ENCODE peak calls at places on chromosomes 11 and 22, in five cellular contexts. X, C, I, M and J are unnamed samples. For H3K36me3, the result is how much of the 10 kb centered on the place peaks cover.

GRCh38 chr11:1039481-1040427 is 3.2 kb upstream of the MUC6 start:
- DNase-seq in X (no peak), C (no peak), I (no peak), M (no peak), J (no peak)

GRCh38 chr11:69435161-69435990 is 46.1 kb upstream of the LINC01488 start:
- DNase-seq in X (peak), C (no peak), I (no peak), M (no peak), J (no peak)

GRCh38 chr11:48024635-48025071 is 44.3 kb downstream of the PTPRJ start:
- DNase-seq in X (no peak), C (no peak), I (no peak), M (no peak), J (no peak)

GRCh38 chr11:78069465-78069864 is 5.8 kb downstream of the THRSP start:
- DNase-seq in X (no peak), C (no peak), I (no peak), M (no peak), J (no peak)

GRCh38 chr11:128428876-128429416 is 158.4 kb downstream of the ETS1 start:
- DNase-seq in X (no peak), C (no peak), I (no peak), M (no peak), J (no peak)

GRCh38 chr11:20113147-20113435 is 47.2 kb downstream of the DBX1 start:
- DNase-seq in X (no peak), C (no peak), I (no peak), M (no peak), J (no peak)

GRCh38 chr11:87597696-87598095 is 560.0 kb downstream of the TMEM135 start:
- DNase-seq in X (no peak), C (no peak), I (no peak), M (no peak), J (no peak)

GRCh38 chr11:82975882-82976281 is 74.3 kb downstream of the DDIAS start:
- DNase-seq in X (no peak), C (no peak), I (no peak), M (no peak), J (no peak)

GRCh38 chr11:61041755-61042518 is 60.4 kb upstream of the CD5 start:
- DNase-seq in X (no peak), C (no peak), I (peak), M (peak), J (peak)

GRCh38 chr11:64667154-64667745 is 55.7 kb downstream of the NRXN2 start:
- DNase-seq in X (no peak), C (no peak), I (no peak), M (no peak), J (no peak)

GRCh38 chr11:132718711-132719641 is 813.3 kb downstream of the OPCML start:
- DNase-seq in X (no peak), C (no peak), I (no peak), M (no peak), J (peak)

GRCh38 chr11:106520146-106520912 is 442.9 kb downstream of the AASDHPPT start:
- DNase-seq in X (no peak), C (no peak), I (no peak), M (no peak), J (no peak)

GRCh38 chr11:129895126-129896041 is at the start of gene NFRKB:
- DNase-seq in X (peak), C (peak), I (peak), M (peak), J (peak)
- TF ChIP-seq POLR2A in X (peak), C (peak), I (peak), M (peak), J (peak)

GRCh38 chr11:62536301-62536957 is 10.2 kb downstream of the AHNAK start:
- DNase-seq in X (peak), C (no peak), I (no peak), M (no peak), J (no peak)
- H3K36me3 ChIP-seq in X (under half), C (under half), I (under half), M (under half), J (under half)

GRCh38 chr11:112613051-112613972 is 347.9 kb upstream of the NCAM1 start:
- DNase-seq in X (no peak), C (no peak), I (peak), M (no peak), J (no peak)
- H3K27ac ChIP-seq in X (peak), C (no peak), I (peak), M (no peak), J (no peak)

GRCh38 chr22:38416621-38417251 is 38.3 kb downstream of the KCNJ4 start:
- DNase-seq in X (peak), C (no peak), I (no peak), M (peak), J (peak)
- TF ChIP-seq POLR2A in X (no peak), C (no peak), I (no peak), M (no peak), J (no peak)

DNA sequence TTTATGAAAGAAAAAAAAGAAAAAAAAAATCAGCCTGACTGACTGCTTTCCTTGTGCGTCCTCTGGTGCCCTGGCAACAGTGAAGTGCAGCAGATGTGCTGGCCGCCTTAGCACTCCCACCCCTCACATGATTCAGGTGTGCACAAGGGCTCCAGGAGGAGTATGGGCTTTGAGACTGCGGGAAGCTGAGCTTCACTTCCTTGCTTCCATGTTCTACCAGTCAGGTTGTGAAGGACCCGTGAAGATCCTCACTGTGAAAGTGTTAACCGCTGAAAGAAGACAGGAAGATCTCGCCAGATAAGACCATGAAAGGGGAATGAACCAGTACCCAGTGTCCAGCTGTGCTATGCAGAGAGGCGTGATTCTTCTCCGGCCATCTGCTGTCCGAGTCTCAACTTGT is 48.2 kb downstream of the HIRA start:
- DNase-seq in X (peak), C (no peak), I (no peak), M (no peak), J (peak)
- H3K36me3 ChIP-seq in X (half or more), C (under half), I (under half), M (under half), J (under half)

DNA sequence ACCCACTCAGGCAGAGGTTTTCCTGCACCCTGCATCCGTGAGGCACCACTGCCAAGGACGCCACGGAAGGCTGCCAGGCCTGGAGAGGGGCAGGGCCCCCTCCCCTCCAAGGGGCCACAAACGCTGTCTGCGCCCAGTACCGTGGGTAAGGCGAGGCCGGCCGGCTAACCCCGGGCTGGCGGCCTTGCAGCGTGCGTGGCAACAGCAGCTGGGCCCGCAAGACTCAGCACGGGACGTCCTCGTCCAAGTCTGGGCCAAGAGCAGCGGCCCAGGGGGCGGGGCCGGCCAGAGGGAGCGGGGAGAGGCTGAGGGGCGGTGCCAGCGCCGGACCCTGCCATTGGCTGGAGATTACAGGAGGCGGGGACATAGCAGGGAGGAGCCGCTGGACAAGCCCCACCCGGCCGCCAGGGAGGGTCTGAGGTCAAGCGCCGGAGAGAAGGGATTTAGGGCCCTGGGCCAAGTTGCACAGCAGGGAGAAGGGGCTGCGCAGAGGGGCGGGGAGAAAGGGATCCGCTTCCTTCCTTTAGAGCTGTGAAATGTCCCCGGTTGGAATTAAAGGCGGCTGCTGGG is 16.0 kb downstream of the SLC43A1 start:
- DNase-seq in X (peak), C (peak), I (peak), M (peak), J (peak)
- H3K27ac ChIP-seq in X (peak), C (peak), I (peak), M (peak), J (peak)

DNA sequence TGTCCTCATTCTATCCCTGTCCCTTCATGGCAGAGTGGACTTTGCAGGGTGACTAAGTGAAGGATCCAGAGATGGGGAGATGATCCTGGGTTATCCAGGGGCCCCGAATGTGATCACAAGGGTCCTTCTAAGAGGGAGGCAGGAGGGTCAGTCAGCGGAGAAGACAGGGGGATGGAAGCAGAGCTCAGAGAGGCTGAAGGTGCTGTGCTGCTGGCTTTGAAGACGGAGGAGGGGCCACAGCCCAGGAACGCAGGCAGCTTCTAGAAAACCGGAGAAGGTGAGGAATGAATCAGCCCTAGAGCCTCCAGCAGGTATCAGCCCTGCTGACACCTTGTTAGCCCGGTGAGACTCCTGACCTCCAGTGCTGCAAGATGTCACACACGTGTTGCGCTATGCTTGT is 63.7 kb downstream of the CDKN1C start:
- DNase-seq in X (no peak), C (no peak), I (no peak), M (no peak), J (no peak)
- TF ChIP-seq POLR2A in X (no peak), C (no peak), I (no peak), M (no peak), J (no peak)